ENCODE peak calls at places on chromosome 3, in four cellular contexts. I is astrocyte, B is pancreas, T is glutamatergic neuron. K is an unnamed sample.

GRCh38 chr3:142993958-142994442 is 7.4 kb upstream of the U2SURP start:
- DNase-seq in I (peak; percentile 36), B (no peak), T (peak; percentile 71), K (peak; percentile 31)

GRCh38 chr3:154976072-154976983 is 103.8 kb upstream of the MME start:
- DNase-seq in I (no peak), B (no peak), T (no peak), K (no peak)

GRCh38 chr3:123602325-123602724 is 17.5 kb upstream of the HACD2 start:
- DNase-seq in I (peak; percentile 80), B (no peak), T (no peak), K (no peak)

GRCh38 chr3:98109789-98110188 is 20.7 kb upstream of the OR5H1 start:
- DNase-seq in I (no peak), B (no peak), T (no peak), K (no peak)

GRCh38 chr3:51371943-51372557 is 13.0 kb upstream of the MANF start:
- DNase-seq in I (peak; percentile 50), B (no peak), T (peak; percentile 57), K (peak; percentile 28)

GRCh38 chr3:13706886-13707285 is 158.0 kb downstream of the FBLN2 start:
- DNase-seq in I (no peak), B (no peak), T (no peak), K (no peak)

GRCh38 chr3:59327324-59327939 is 277.6 kb upstream of the CFAP20DC start:
- DNase-seq in I (peak; percentile 99), B (no peak), T (no peak), K (no peak)

GRCh38 chr3:41580274-41580959 is 381.1 kb downstream of the CTNNB1 start:
- DNase-seq in I (no peak), B (no peak), T (peak; percentile 51), K (no peak)

GRCh38 chr3:193544289-193544688 is 10.4 kb downstream of the ATP13A4 start:
- DNase-seq in I (no peak), B (no peak), T (no peak), K (no peak)

GRCh38 chr3:127019449-127019848 is 36.5 kb downstream of the PLXNA1 start:
- DNase-seq in I (peak; percentile 35), B (no peak), T (no peak), K (no peak)

GRCh38 chr3:107643038-107643883 is 120.5 kb downstream of the BBX start:
- DNase-seq in I (no peak), B (no peak), T (no peak), K (no peak)

GRCh38 chr3:149384911-149385321 is 7.5 kb upstream of the TM4SF1 start:
- DNase-seq in I (peak; percentile 99), B (no peak), T (no peak), K (no peak)

GRCh38 chr3:187777331-187778046 is 32.2 kb upstream of the BCL6 start:
- DNase-seq in I (peak; percentile 8), B (no peak), T (no peak), K (peak; percentile 65)

GRCh38 chr3:183766745-183767606 is 58.4 kb downstream of the MAP6D1 start:
- DNase-seq in I (peak; percentile 51), B (peak; percentile 76), T (peak; percentile 81), K (peak; percentile 67)

GRCh38 chr3:66407281-66408218 is 93.3 kb downstream of the LRIG1 start:
- DNase-seq in I (no peak), B (peak; percentile 62), T (peak; percentile 89), K (peak; percentile 68)

GRCh38 chr3:184341925-184342324 is 4.5 kb downstream of the FAM131A start:
- DNase-seq in I (no peak), B (peak; percentile 69), T (no peak), K (no peak)

K was measured in immature natural killer cell.